ENCODE peak calls at places on chromosomes 5 and 9, in seven cellular contexts. One of them, this sample, is unnamed.

GRCh38 chr5:59608745-59609144 is 284.8 kb downstream of the PDE4D start:
- DNase-seq in H9: no peak
- DNase-seq in mesenchymal stem cell: peak
- DNase-seq in IMR-90: no peak
- DNase-seq in neuronal stem cell: no peak
- DNase-seq in mesendoderm: no peak
- DNase-seq in trophoblast cell: no peak
- DNase-seq in this sample: no peak

GRCh38 chr5:151598556-151598955 is 7.4 kb upstream of the FAT2 start:
- DNase-seq in H9: no peak
- DNase-seq in mesenchymal stem cell: no peak
- DNase-seq in IMR-90: no peak
- DNase-seq in neuronal stem cell: no peak
- DNase-seq in mesendoderm: no peak
- DNase-seq in trophoblast cell: no peak
- DNase-seq in this sample: no peak

GRCh38 chr9:92506184-92506857 is 24.0 kb upstream of the ASPN start:
- DNase-seq in H9: no peak
- DNase-seq in mesenchymal stem cell: peak
- DNase-seq in IMR-90: peak
- DNase-seq in neuronal stem cell: no peak
- DNase-seq in mesendoderm: no peak
- DNase-seq in trophoblast cell: peak
- DNase-seq in this sample: no peak

GRCh38 chr9:123402981-123403509 is 47.0 kb downstream of the CRB2 start:
- DNase-seq in H9: no peak
- DNase-seq in mesenchymal stem cell: no peak
- DNase-seq in IMR-90: no peak
- DNase-seq in neuronal stem cell: no peak
- DNase-seq in mesendoderm: no peak
- DNase-seq in trophoblast cell: no peak
- DNase-seq in this sample: no peak

GRCh38 chr9:101716629-101717028 is 21.8 kb downstream of the GRIN3A start:
- DNase-seq in H9: no peak
- DNase-seq in mesenchymal stem cell: no peak
- DNase-seq in IMR-90: no peak
- DNase-seq in neuronal stem cell: no peak
- DNase-seq in mesendoderm: no peak
- DNase-seq in trophoblast cell: no peak
- DNase-seq in this sample: no peak

GRCh38 chr5:81105261-81105877 is 127.8 kb upstream of the CKMT2 start:
- DNase-seq in H9: no peak
- DNase-seq in mesenchymal stem cell: no peak
- DNase-seq in IMR-90: no peak
- DNase-seq in neuronal stem cell: no peak
- DNase-seq in mesendoderm: no peak
- DNase-seq in trophoblast cell: no peak
- DNase-seq in this sample: no peak

GRCh38 chr5:155080721-155081120 is 67.2 kb downstream of the KIF4B start:
- DNase-seq in H9: no peak
- DNase-seq in mesenchymal stem cell: no peak
- DNase-seq in IMR-90: no peak
- DNase-seq in neuronal stem cell: no peak
- DNase-seq in mesendoderm: no peak
- DNase-seq in trophoblast cell: no peak
- DNase-seq in this sample: no peak

GRCh38 chr9:69207503-69207902 is 33.4 kb downstream of the TJP2 start:
- DNase-seq in H9: peak
- DNase-seq in mesenchymal stem cell: no peak
- DNase-seq in IMR-90: no peak
- DNase-seq in neuronal stem cell: no peak
- DNase-seq in mesendoderm: peak
- DNase-seq in trophoblast cell: peak
- DNase-seq in this sample: no peak

GRCh38 chr5:175550055-175550660 is 71.8 kb downstream of the SFXN1 start:
- DNase-seq in H9: no peak
- DNase-seq in mesenchymal stem cell: no peak
- DNase-seq in IMR-90: no peak
- DNase-seq in neuronal stem cell: no peak
- DNase-seq in mesendoderm: no peak
- DNase-seq in trophoblast cell: no peak
- DNase-seq in this sample: no peak

GRCh38 chr5:176912115-176912514 is 13.0 kb upstream of the HK3 start:
- DNase-seq in H9: no peak
- DNase-seq in mesenchymal stem cell: peak
- DNase-seq in IMR-90: peak
- DNase-seq in neuronal stem cell: no peak
- DNase-seq in mesendoderm: no peak
- DNase-seq in trophoblast cell: no peak
- DNase-seq in this sample: no peak

GRCh38 chr5:997711-998110 is 10.9 kb upstream of the NKD2 start:
- DNase-seq in H9: no peak
- DNase-seq in mesenchymal stem cell: no peak
- DNase-seq in IMR-90: no peak
- DNase-seq in neuronal stem cell: no peak
- DNase-seq in mesendoderm: no peak
- DNase-seq in trophoblast cell: no peak
- DNase-seq in this sample: no peak

GRCh38 chr5:10760033-10760975 is 730 bp downstream of the DAP start:
- DNase-seq in H9: no peak
- DNase-seq in mesenchymal stem cell: peak
- DNase-seq in IMR-90: peak
- DNase-seq in neuronal stem cell: peak
- DNase-seq in mesendoderm: peak
- DNase-seq in trophoblast cell: peak
- DNase-seq in this sample: no peak

GRCh38 chr5:10124287-10124686 is 125.4 kb downstream of the ATPSCKMT start:
- DNase-seq in H9: no peak
- DNase-seq in mesenchymal stem cell: no peak
- DNase-seq in IMR-90: no peak
- DNase-seq in neuronal stem cell: no peak
- DNase-seq in mesendoderm: no peak
- DNase-seq in trophoblast cell: no peak
- DNase-seq in this sample: no peak

GRCh38 chr5:5777013-5777412 is 354.5 kb downstream of the ICE1 start:
- DNase-seq in H9: no peak
- DNase-seq in mesenchymal stem cell: no peak
- DNase-seq in IMR-90: no peak
- DNase-seq in neuronal stem cell: no peak
- DNase-seq in mesendoderm: no peak
- DNase-seq in trophoblast cell: no peak
- DNase-seq in this sample: no peak

GRCh38 chr5:5767286-5767928 is 344.9 kb downstream of the ICE1 start:
- DNase-seq in H9: no peak
- DNase-seq in mesenchymal stem cell: no peak
- DNase-seq in IMR-90: no peak
- DNase-seq in neuronal stem cell: no peak
- DNase-seq in mesendoderm: no peak
- DNase-seq in trophoblast cell: no peak
- DNase-seq in this sample: no peak

GRCh38 chr5:5770825-5771224 is 348.3 kb downstream of the ICE1 start:
- DNase-seq in H9: no peak
- DNase-seq in mesenchymal stem cell: no peak
- DNase-seq in IMR-90: no peak
- DNase-seq in neuronal stem cell: no peak
- DNase-seq in mesendoderm: no peak
- DNase-seq in trophoblast cell: no peak
- DNase-seq in this sample: no peak

GRCh38 chr5:5772202-5772601 is 349.7 kb downstream of the ICE1 start:
- DNase-seq in H9: no peak
- DNase-seq in mesenchymal stem cell: no peak
- DNase-seq in IMR-90: no peak
- DNase-seq in neuronal stem cell: no peak
- DNase-seq in mesendoderm: no peak
- DNase-seq in trophoblast cell: no peak
- DNase-seq in this sample: no peak
- H4K8ac ChIP-seq in H9: no peak
- H4K8ac ChIP-seq in mesenchymal stem cell: no peak
- H4K8ac ChIP-seq in IMR-90: no peak
- H4K8ac ChIP-seq in neuronal stem cell: no peak
- H4K8ac ChIP-seq in mesendoderm: no peak
- H4K8ac ChIP-seq in trophoblast cell: no peak
- H4K8ac ChIP-seq in this sample: no peak

GRCh38 chr9:128304971-128305288 is 17.3 kb downstream of the TRUB2 start:
- DNase-seq in H9: no peak
- DNase-seq in mesenchymal stem cell: no peak
- DNase-seq in IMR-90: peak
- DNase-seq in neuronal stem cell: no peak
- DNase-seq in mesendoderm: no peak
- DNase-seq in trophoblast cell: no peak
- DNase-seq in this sample: no peak
- H4K8ac ChIP-seq in H9: no peak
- H4K8ac ChIP-seq in mesenchymal stem cell: no peak
- H4K8ac ChIP-seq in IMR-90: no peak
- H4K8ac ChIP-seq in neuronal stem cell: no peak
- H4K8ac ChIP-seq in mesendoderm: no peak
- H4K8ac ChIP-seq in trophoblast cell: no peak
- H4K8ac ChIP-seq in this sample: no peak

GRCh38 chr9:16545639-16546038 is 324.8 kb downstream of the BNC2 start:
- DNase-seq in H9: no peak
- DNase-seq in mesenchymal stem cell: no peak
- DNase-seq in IMR-90: no peak
- DNase-seq in neuronal stem cell: no peak
- DNase-seq in mesendoderm: no peak
- DNase-seq in trophoblast cell: no peak
- DNase-seq in this sample: no peak
- H4K8ac ChIP-seq in H9: no peak
- H4K8ac ChIP-seq in mesenchymal stem cell: no peak
- H4K8ac ChIP-seq in IMR-90: no peak
- H4K8ac ChIP-seq in neuronal stem cell: no peak
- H4K8ac ChIP-seq in mesendoderm: no peak
- H4K8ac ChIP-seq in trophoblast cell: no peak
- H4K8ac ChIP-seq in this sample: no peak

GRCh38 chr5:28414619-28415018 is 1376.2 kb upstream of the CDH9 start:
- DNase-seq in H9: no peak
- DNase-seq in mesenchymal stem cell: no peak
- DNase-seq in IMR-90: no peak
- DNase-seq in neuronal stem cell: no peak
- DNase-seq in mesendoderm: no peak
- DNase-seq in trophoblast cell: no peak
- DNase-seq in this sample: no peak
- H4K8ac ChIP-seq in H9: no peak
- H4K8ac ChIP-seq in mesenchymal stem cell: no peak
- H4K8ac ChIP-seq in IMR-90: no peak
- H4K8ac ChIP-seq in neuronal stem cell: no peak
- H4K8ac ChIP-seq in mesendoderm: no peak
- H4K8ac ChIP-seq in trophoblast cell: no peak
- H4K8ac ChIP-seq in this sample: no peak

GRCh38 chr9:120374817-120375216 is 205.2 kb downstream of the CDK5RAP2 start:
- DNase-seq in H9: no peak
- DNase-seq in mesenchymal stem cell: no peak
- DNase-seq in IMR-90: no peak
- DNase-seq in neuronal stem cell: no peak
- DNase-seq in mesendoderm: no peak
- DNase-seq in trophoblast cell: no peak
- DNase-seq in this sample: no peak
- H4K8ac ChIP-seq in H9: no peak
- H4K8ac ChIP-seq in mesenchymal stem cell: no peak
- H4K8ac ChIP-seq in IMR-90: no peak
- H4K8ac ChIP-seq in neuronal stem cell: no peak
- H4K8ac ChIP-seq in mesendoderm: no peak
- H4K8ac ChIP-seq in trophoblast cell: no peak
- H4K8ac ChIP-seq in this sample: no peak

GRCh38 chr5:86118542-86118941 is 499.2 kb upstream of the COX7C start:
- DNase-seq in H9: no peak
- DNase-seq in mesenchymal stem cell: no peak
- DNase-seq in IMR-90: no peak
- DNase-seq in neuronal stem cell: no peak
- DNase-seq in mesendoderm: peak
- DNase-seq in trophoblast cell: no peak
- DNase-seq in this sample: no peak
- H4K8ac ChIP-seq in H9: no peak
- H4K8ac ChIP-seq in mesenchymal stem cell: no peak
- H4K8ac ChIP-seq in IMR-90: no peak
- H4K8ac ChIP-seq in neuronal stem cell: no peak
- H4K8ac ChIP-seq in mesendoderm: no peak
- H4K8ac ChIP-seq in trophoblast cell: no peak
- H4K8ac ChIP-seq in this sample: no peak

GRCh38 chr5:58185397-58186195 is 274.3 kb downstream of the PLK2 start:
- DNase-seq in H9: no peak
- DNase-seq in mesenchymal stem cell: no peak
- DNase-seq in IMR-90: peak
- DNase-seq in neuronal stem cell: no peak
- DNase-seq in mesendoderm: no peak
- DNase-seq in trophoblast cell: no peak
- DNase-seq in this sample: no peak

GRCh38 chr5:58181578-58182286 is 278.2 kb downstream of the PLK2 start:
- DNase-seq in H9: no peak
- DNase-seq in mesenchymal stem cell: no peak
- DNase-seq in IMR-90: no peak
- DNase-seq in neuronal stem cell: no peak
- DNase-seq in mesendoderm: no peak
- DNase-seq in trophoblast cell: no peak
- DNase-seq in this sample: no peak

GRCh38 chr5:58184910-58185309 is 275.0 kb downstream of the PLK2 start:
- DNase-seq in H9: no peak
- DNase-seq in mesenchymal stem cell: peak
- DNase-seq in IMR-90: peak
- DNase-seq in neuronal stem cell: no peak
- DNase-seq in mesendoderm: no peak
- DNase-seq in trophoblast cell: peak
- DNase-seq in this sample: no peak

GRCh38 chr5:58183078-58183885 is 276.6 kb downstream of the PLK2 start:
- DNase-seq in H9: no peak
- DNase-seq in mesenchymal stem cell: no peak
- DNase-seq in IMR-90: no peak
- DNase-seq in neuronal stem cell: no peak
- DNase-seq in mesendoderm: no peak
- DNase-seq in trophoblast cell: no peak
- DNase-seq in this sample: no peak

DNA sequence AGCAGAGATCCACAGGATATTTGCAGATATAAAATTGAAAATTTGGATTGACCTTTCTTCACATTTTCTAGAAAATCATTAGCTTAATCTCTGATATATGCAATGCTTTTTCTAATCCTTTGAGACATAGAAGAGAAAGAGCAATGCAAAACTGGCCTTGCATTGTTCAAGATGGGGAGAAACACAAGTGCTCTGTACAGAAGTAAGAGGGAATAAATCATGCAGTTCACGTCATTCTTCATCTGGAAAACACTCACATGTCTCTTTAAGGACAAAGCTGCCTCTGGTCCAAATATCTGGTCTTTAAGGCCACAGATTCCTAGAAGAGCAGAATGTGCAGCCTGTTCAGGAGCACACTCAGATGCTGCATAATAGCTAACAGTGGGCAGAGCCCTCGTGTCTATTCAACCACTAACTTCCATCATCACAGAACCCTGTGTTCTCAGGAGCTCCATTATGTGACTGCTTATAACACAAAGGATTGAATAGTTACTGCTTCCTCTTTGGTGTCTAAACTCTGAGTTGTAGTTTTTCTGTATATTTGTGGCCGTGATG is 277.5 kb downstream of the PLK2 start:
- DNase-seq in H9: no peak
- DNase-seq in mesenchymal stem cell: peak
- DNase-seq in IMR-90: no peak
- DNase-seq in neuronal stem cell: no peak
- DNase-seq in mesendoderm: no peak
- DNase-seq in trophoblast cell: no peak
- DNase-seq in this sample: no peak
- H4K8ac ChIP-seq in H9: no peak
- H4K8ac ChIP-seq in mesenchymal stem cell: no peak
- H4K8ac ChIP-seq in IMR-90: no peak
- H4K8ac ChIP-seq in neuronal stem cell: no peak
- H4K8ac ChIP-seq in mesendoderm: no peak
- H4K8ac ChIP-seq in trophoblast cell: no peak
- H4K8ac ChIP-seq in this sample: no peak

This sample was measured in H1.